ENCODE peak calls at places on chromosomes 11 and 22, in six cellular contexts. One of them, this sample, is unnamed.

GRCh38 chr11:93744669-93745004 is 3.2 kb downstream of the C11orf54 start:
- DNase-seq in body of pancreas: peak; percentile 35
- DNase-seq in uterus: no peak
- DNase-seq in tibial nerve: no peak
- DNase-seq in colonic mucosa: no peak
- DNase-seq in mammary epithelial cell: no peak
- DNase-seq in this sample: no peak

GRCh38 chr11:64792482-64792881 is 10.5 kb downstream of the MAP4K2 start:
- DNase-seq in body of pancreas: no peak
- DNase-seq in uterus: no peak
- DNase-seq in tibial nerve: no peak
- DNase-seq in colonic mucosa: no peak
- DNase-seq in mammary epithelial cell: no peak
- DNase-seq in this sample: peak; percentile 14

GRCh38 chr11:34749666-34750659 is 129.1 kb downstream of the EHF start:
- DNase-seq in body of pancreas: peak; percentile 63
- DNase-seq in uterus: no peak
- DNase-seq in tibial nerve: peak; percentile 89
- DNase-seq in colonic mucosa: no peak
- DNase-seq in mammary epithelial cell: peak; percentile 86
- DNase-seq in this sample: no peak

GRCh38 chr11:108019870-108020540 is 11.3 kb downstream of the CUL5 start:
- DNase-seq in body of pancreas: no peak
- DNase-seq in uterus: no peak
- DNase-seq in tibial nerve: no peak
- DNase-seq in colonic mucosa: no peak
- DNase-seq in mammary epithelial cell: no peak
- DNase-seq in this sample: no peak

GRCh38 chr11:103368151-103368550 is 258.9 kb downstream of the DYNC2H1 start:
- DNase-seq in body of pancreas: no peak
- DNase-seq in uterus: no peak
- DNase-seq in tibial nerve: no peak
- DNase-seq in colonic mucosa: no peak
- DNase-seq in mammary epithelial cell: no peak
- DNase-seq in this sample: no peak

GRCh38 chr11:133898770-133899115 is 53.4 kb upstream of the SPATA19 start:
- DNase-seq in body of pancreas: no peak
- DNase-seq in uterus: no peak
- DNase-seq in tibial nerve: no peak
- DNase-seq in colonic mucosa: no peak
- DNase-seq in mammary epithelial cell: no peak
- DNase-seq in this sample: no peak

GRCh38 chr22:35460678-35461077 is 60.7 kb downstream of the MCM5 start:
- DNase-seq in body of pancreas: no peak
- DNase-seq in uterus: no peak
- DNase-seq in tibial nerve: no peak
- DNase-seq in colonic mucosa: no peak
- DNase-seq in mammary epithelial cell: no peak
- DNase-seq in this sample: no peak

GRCh38 chr11:64787526-64788320 is 9.4 kb upstream of the SF1 start:
- DNase-seq in body of pancreas: peak; percentile 81
- DNase-seq in uterus: no peak
- DNase-seq in tibial nerve: peak; percentile 51
- DNase-seq in colonic mucosa: peak; percentile 80
- DNase-seq in mammary epithelial cell: peak; percentile 25
- DNase-seq in this sample: peak; percentile 61

GRCh38 chr11:76382209-76382608 is 1.1 kb downstream of the GVQW3 start:
- DNase-seq in body of pancreas: no peak
- DNase-seq in uterus: no peak
- DNase-seq in tibial nerve: no peak
- DNase-seq in colonic mucosa: no peak
- DNase-seq in mammary epithelial cell: no peak
- DNase-seq in this sample: no peak
- H3K4me3 ChIP-seq in body of pancreas: peak overlapping the region; percentile 64
- H3K4me3 ChIP-seq in uterus: peak overlapping the region; percentile 96
- H3K4me3 ChIP-seq in tibial nerve: no peak overlapping the region
- H3K4me3 ChIP-seq in colonic mucosa: no peak overlapping the region
- H3K4me3 ChIP-seq in mammary epithelial cell: no peak overlapping the region
- H3K4me3 ChIP-seq in this sample: peak overlapping the region; percentile 60

DNA sequence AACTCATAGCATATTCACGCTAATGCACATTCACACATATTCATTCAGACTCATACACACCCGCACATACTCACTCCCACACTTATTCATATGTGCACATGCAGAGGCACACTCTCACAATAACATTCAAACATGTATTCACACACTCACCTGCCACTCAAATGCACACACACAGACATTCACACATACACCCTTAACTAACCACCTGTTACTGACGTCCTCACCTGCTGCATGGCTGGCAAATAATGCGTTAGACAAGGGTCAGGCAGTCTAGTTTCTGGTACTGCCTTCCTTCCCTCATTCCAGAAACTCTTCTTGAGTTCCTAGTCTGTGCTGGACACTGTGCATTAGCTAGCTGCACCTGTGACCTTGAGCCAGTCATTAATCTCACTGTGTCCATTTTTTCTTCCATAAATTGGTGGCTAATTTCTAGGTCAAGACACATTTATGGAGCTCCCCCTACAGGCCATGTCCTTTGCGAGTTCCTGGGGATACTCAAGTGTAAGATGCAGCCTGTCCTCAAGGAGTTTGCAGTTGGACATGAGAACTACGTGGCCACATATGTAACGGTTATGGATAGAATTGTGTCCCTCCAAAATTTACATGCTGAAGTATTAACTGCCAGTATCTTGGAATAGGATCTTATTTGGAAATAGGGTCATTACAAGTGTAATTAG is 34.5 kb upstream of the SEZ6L start:
- DNase-seq in body of pancreas: no peak
- DNase-seq in uterus: no peak
- DNase-seq in tibial nerve: no peak
- DNase-seq in colonic mucosa: no peak
- DNase-seq in mammary epithelial cell: no peak
- DNase-seq in this sample: no peak
- TF ChIP-seq CTCF in body of pancreas: no peak
- TF ChIP-seq CTCF in uterus: no peak
- TF ChIP-seq CTCF in tibial nerve: no peak
- TF ChIP-seq CTCF in colonic mucosa: no peak
- TF ChIP-seq CTCF in mammary epithelial cell: no peak
- TF ChIP-seq CTCF in this sample: peak; percentile 18

DNA sequence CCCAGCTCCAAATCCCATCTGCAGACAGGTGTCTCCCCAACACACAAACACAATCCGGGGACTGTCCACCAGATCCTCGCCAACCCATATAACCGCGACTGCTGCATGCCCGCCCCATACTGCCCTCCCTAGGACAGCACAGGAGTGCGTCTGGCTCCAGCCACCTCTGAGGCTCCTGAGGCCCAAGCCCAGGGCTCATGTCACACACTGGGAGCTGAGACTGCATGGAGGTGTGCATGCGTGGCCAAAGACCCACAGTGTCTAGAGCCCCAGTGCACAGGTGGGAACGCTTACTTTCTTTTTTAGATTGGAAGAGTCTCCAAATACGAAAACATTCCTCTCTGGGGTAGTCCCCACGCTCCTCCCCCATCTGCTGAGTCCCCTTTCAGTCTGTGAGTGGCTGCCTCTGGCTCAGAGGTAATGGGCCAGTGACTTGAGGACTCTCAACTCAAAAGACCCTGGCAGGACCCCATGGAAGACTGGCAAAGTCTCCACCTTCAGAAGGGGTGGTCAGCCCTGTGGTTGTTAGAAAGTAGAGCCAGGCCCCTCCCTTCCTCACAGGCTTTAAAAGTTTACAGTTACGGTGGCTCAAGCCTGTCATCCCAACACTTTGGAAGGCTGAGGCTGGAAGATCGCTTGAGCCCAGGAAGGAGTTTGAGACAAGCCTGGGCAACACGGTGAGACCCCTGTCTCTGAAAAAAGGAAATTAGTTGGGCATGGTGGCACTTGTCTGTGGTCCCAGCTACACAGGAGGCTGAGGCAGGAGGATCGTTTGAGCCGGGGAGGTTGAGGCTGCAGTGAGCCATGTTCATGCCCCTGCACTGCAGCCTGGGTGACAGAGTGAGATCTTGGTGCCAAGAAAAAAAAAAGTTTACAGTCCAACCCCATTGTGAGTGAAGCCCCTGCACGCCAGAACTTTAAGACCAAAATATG is 2.3 kb downstream of the CBX7 start:
- DNase-seq in body of pancreas: no peak
- DNase-seq in uterus: no peak
- DNase-seq in tibial nerve: no peak
- DNase-seq in colonic mucosa: no peak
- DNase-seq in mammary epithelial cell: no peak
- DNase-seq in this sample: no peak
- H3K4me1 ChIP-seq in body of pancreas: peaks cover 71% of the 10 kb centered on the region
- H3K4me1 ChIP-seq in uterus: peaks cover 6% of the 10 kb centered on the region
- H3K4me1 ChIP-seq in tibial nerve: peaks cover 30% of the 10 kb centered on the region
- H3K4me1 ChIP-seq in colonic mucosa: peaks cover 5% of the 10 kb centered on the region
- H3K4me1 ChIP-seq in mammary epithelial cell: peaks cover 12% of the 10 kb centered on the region
- H3K4me1 ChIP-seq in this sample: peaks cover 12% of the 10 kb centered on the region

GRCh38 chr11:86218125-86219081 is 26.1 kb upstream of the EED start:
- DNase-seq in body of pancreas: peak; percentile 76
- DNase-seq in uterus: peak; percentile 62
- DNase-seq in tibial nerve: peak; percentile 59
- DNase-seq in colonic mucosa: peak; percentile 83
- DNase-seq in mammary epithelial cell: peak; percentile 55
- DNase-seq in this sample: peak; percentile 88

GRCh38 chr11:86214710-86215109 is 29.8 kb upstream of the EED start:
- DNase-seq in body of pancreas: no peak
- DNase-seq in uterus: no peak
- DNase-seq in tibial nerve: no peak
- DNase-seq in colonic mucosa: no peak
- DNase-seq in mammary epithelial cell: peak; percentile 73
- DNase-seq in this sample: no peak

GRCh38 chr11:86222081-86222480 is 22.5 kb upstream of the EED start:
- DNase-seq in body of pancreas: no peak
- DNase-seq in uterus: no peak
- DNase-seq in tibial nerve: no peak
- DNase-seq in colonic mucosa: no peak
- DNase-seq in mammary epithelial cell: no peak
- DNase-seq in this sample: no peak

GRCh38 chr11:86220654-86221053 is 23.9 kb upstream of the EED start:
- DNase-seq in body of pancreas: no peak
- DNase-seq in uterus: no peak
- DNase-seq in tibial nerve: no peak
- DNase-seq in colonic mucosa: no peak
- DNase-seq in mammary epithelial cell: no peak
- DNase-seq in this sample: no peak

GRCh38 chr11:86219291-86220193 is 25.0 kb upstream of the EED start:
- DNase-seq in body of pancreas: no peak
- DNase-seq in uterus: no peak
- DNase-seq in tibial nerve: no peak
- DNase-seq in colonic mucosa: no peak
- DNase-seq in mammary epithelial cell: no peak
- DNase-seq in this sample: no peak
- H3K4me3 ChIP-seq in body of pancreas: no peak overlapping the region
- H3K4me3 ChIP-seq in uterus: no peak overlapping the region
- H3K4me3 ChIP-seq in tibial nerve: no peak overlapping the region
- H3K4me3 ChIP-seq in colonic mucosa: no peak overlapping the region
- H3K4me3 ChIP-seq in mammary epithelial cell: no peak overlapping the region
- H3K4me3 ChIP-seq in this sample: no peak overlapping the region

GRCh38 chr11:23540101-23540561 is 679.9 kb upstream of the CCDC179 start:
- DNase-seq in body of pancreas: peak; percentile 15
- DNase-seq in uterus: no peak
- DNase-seq in tibial nerve: no peak
- DNase-seq in colonic mucosa: peak; percentile 30
- DNase-seq in mammary epithelial cell: peak; percentile 32
- DNase-seq in this sample: peak; percentile 67
- TF ChIP-seq CTCF in body of pancreas: peak; percentile 62
- TF ChIP-seq CTCF in uterus: peak; percentile 40
- TF ChIP-seq CTCF in tibial nerve: peak; percentile 41
- TF ChIP-seq CTCF in colonic mucosa: peak; percentile 54
- TF ChIP-seq CTCF in mammary epithelial cell: peak; percentile 76
- TF ChIP-seq CTCF in this sample: peak; percentile 72

GRCh38 chr22:30248484-30248883 is 1.9 kb upstream of the LIF start:
- DNase-seq in body of pancreas: no peak
- DNase-seq in uterus: no peak
- DNase-seq in tibial nerve: no peak
- DNase-seq in colonic mucosa: no peak
- DNase-seq in mammary epithelial cell: no peak
- DNase-seq in this sample: no peak
- H3K4me1 ChIP-seq in body of pancreas: peaks cover 32% of the 10 kb centered on the region
- H3K4me1 ChIP-seq in uterus: no peaks in the 10 kb centered on the region
- H3K4me1 ChIP-seq in tibial nerve: peaks cover 34% of the 10 kb centered on the region
- H3K4me1 ChIP-seq in colonic mucosa: peaks cover 22% of the 10 kb centered on the region
- H3K4me1 ChIP-seq in mammary epithelial cell: peaks cover 83% of the 10 kb centered on the region
- H3K4me1 ChIP-seq in this sample: peaks cover 40% of the 10 kb centered on the region

GRCh38 chr11:120536091-120536796 is 24.7 kb downstream of the GRIK4 start:
- DNase-seq in body of pancreas: no peak
- DNase-seq in uterus: no peak
- DNase-seq in tibial nerve: no peak
- DNase-seq in colonic mucosa: no peak
- DNase-seq in mammary epithelial cell: no peak
- DNase-seq in this sample: no peak

GRCh38 chr11:120532511-120533196 is 21.1 kb downstream of the GRIK4 start:
- DNase-seq in body of pancreas: no peak
- DNase-seq in uterus: no peak
- DNase-seq in tibial nerve: no peak
- DNase-seq in colonic mucosa: no peak
- DNase-seq in mammary epithelial cell: no peak
- DNase-seq in this sample: no peak

GRCh38 chr11:120529214-120529613 is 17.7 kb downstream of the GRIK4 start:
- DNase-seq in body of pancreas: no peak
- DNase-seq in uterus: no peak
- DNase-seq in tibial nerve: no peak
- DNase-seq in colonic mucosa: no peak
- DNase-seq in mammary epithelial cell: no peak
- DNase-seq in this sample: no peak

GRCh38 chr11:120528749-120529148 is 17.2 kb downstream of the GRIK4 start:
- DNase-seq in body of pancreas: no peak
- DNase-seq in uterus: no peak
- DNase-seq in tibial nerve: no peak
- DNase-seq in colonic mucosa: no peak
- DNase-seq in mammary epithelial cell: no peak
- DNase-seq in this sample: no peak

DNA sequence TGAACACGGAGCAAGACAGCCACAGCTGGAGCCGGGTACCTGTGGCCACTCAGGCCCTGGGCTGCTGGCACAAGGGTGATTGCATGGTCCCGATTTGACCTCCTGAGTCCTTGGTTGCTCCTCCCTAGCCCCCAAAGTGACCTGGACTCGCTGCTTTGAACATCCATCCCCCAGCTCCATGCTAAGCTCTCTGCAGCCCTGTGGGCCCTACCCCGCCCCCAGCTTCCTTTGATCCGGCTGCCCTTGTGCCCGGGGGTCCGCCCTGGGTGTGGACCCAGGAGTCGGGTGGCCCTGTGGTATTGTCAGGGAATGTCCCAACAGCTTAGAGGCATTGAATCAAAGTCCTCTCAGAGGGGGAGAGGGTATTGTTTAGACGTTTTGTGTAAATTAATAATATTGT is 20.5 kb downstream of the GRIK4 start:
- DNase-seq in body of pancreas: no peak
- DNase-seq in uterus: no peak
- DNase-seq in tibial nerve: no peak
- DNase-seq in colonic mucosa: no peak
- DNase-seq in mammary epithelial cell: no peak
- DNase-seq in this sample: no peak
- H3K4me3 ChIP-seq in body of pancreas: no peak overlapping the region
- H3K4me3 ChIP-seq in uterus: no peak overlapping the region
- H3K4me3 ChIP-seq in tibial nerve: no peak overlapping the region
- H3K4me3 ChIP-seq in colonic mucosa: no peak overlapping the region
- H3K4me3 ChIP-seq in mammary epithelial cell: no peak overlapping the region
- H3K4me3 ChIP-seq in this sample: no peak overlapping the region

This sample was measured in Caco-2.